ENCODE peak calls at places on chromosome 6, in nine cellular contexts. One of them, this sample, is unnamed.

GRCh38 chr6:69610073-69610472 is 186.7 kb downstream of the LMBRD1 start:
- DNase-seq in adrenal gland: no peak
- DNase-seq in stomach: no peak
- DNase-seq in activated CD8-positive, alpha-beta memory T cell treated with anti-CD3 and anti-CD28 coated beads, Interleukin-2, amount 10 ng/mL, durations not matched to agents 7 days and 5 days: no peak
- DNase-seq in mucosa of gallbladder: no peak
- DNase-seq in aorta: no peak
- DNase-seq in NCI-H2029 treated with DMSO at 0.1 percent for 48 hours: no peak
- DNase-seq in A172: no peak
- DNase-seq in neural crest cell: no peak
- DNase-seq in this sample: no peak

GRCh38 chr6:31053873-31054272 is 43.6 kb downstream of the MUC22 start:
- DNase-seq in adrenal gland: no peak
- DNase-seq in stomach: no peak
- DNase-seq in activated CD8-positive, alpha-beta memory T cell treated with anti-CD3 and anti-CD28 coated beads, Interleukin-2, amount 10 ng/mL, durations not matched to agents 7 days and 5 days: no peak
- DNase-seq in mucosa of gallbladder: no peak
- DNase-seq in aorta: no peak
- DNase-seq in NCI-H2029 treated with DMSO at 0.1 percent for 48 hours: no peak
- DNase-seq in A172: no peak
- DNase-seq in neural crest cell: no peak
- DNase-seq in this sample: no peak

GRCh38 chr6:26536571-26537159 is 1.5 kb upstream of the HMGN4 start:
- DNase-seq in adrenal gland: no peak
- DNase-seq in stomach: no peak
- DNase-seq in activated CD8-positive, alpha-beta memory T cell treated with anti-CD3 and anti-CD28 coated beads, Interleukin-2, amount 10 ng/mL, durations not matched to agents 7 days and 5 days: peak
- DNase-seq in mucosa of gallbladder: peak
- DNase-seq in aorta: no peak
- DNase-seq in NCI-H2029 treated with DMSO at 0.1 percent for 48 hours: no peak
- DNase-seq in A172: peak
- DNase-seq in neural crest cell: no peak
- DNase-seq in this sample: peak

GRCh38 chr6:17700421-17701416 is 6.0 kb downstream of the NUP153 start:
- DNase-seq in adrenal gland: no peak
- DNase-seq in stomach: no peak
- DNase-seq in activated CD8-positive, alpha-beta memory T cell treated with anti-CD3 and anti-CD28 coated beads, Interleukin-2, amount 10 ng/mL, durations not matched to agents 7 days and 5 days: no peak
- DNase-seq in mucosa of gallbladder: no peak
- DNase-seq in aorta: peak
- DNase-seq in NCI-H2029 treated with DMSO at 0.1 percent for 48 hours: no peak
- DNase-seq in A172: no peak
- DNase-seq in neural crest cell: no peak
- DNase-seq in this sample: no peak

GRCh38 chr6:111486921-111487320 is 3.9 kb upstream of the REV3L start:
- DNase-seq in adrenal gland: no peak
- DNase-seq in stomach: no peak
- DNase-seq in activated CD8-positive, alpha-beta memory T cell treated with anti-CD3 and anti-CD28 coated beads, Interleukin-2, amount 10 ng/mL, durations not matched to agents 7 days and 5 days: peak
- DNase-seq in mucosa of gallbladder: no peak
- DNase-seq in aorta: no peak
- DNase-seq in NCI-H2029 treated with DMSO at 0.1 percent for 48 hours: peak
- DNase-seq in A172: no peak
- DNase-seq in neural crest cell: no peak
- DNase-seq in this sample: peak

GRCh38 chr6:2877057-2877882 is 25.8 kb downstream of the SERPINB9 start:
- DNase-seq in adrenal gland: no peak
- DNase-seq in stomach: no peak
- DNase-seq in activated CD8-positive, alpha-beta memory T cell treated with anti-CD3 and anti-CD28 coated beads, Interleukin-2, amount 10 ng/mL, durations not matched to agents 7 days and 5 days: no peak
- DNase-seq in mucosa of gallbladder: no peak
- DNase-seq in aorta: no peak
- DNase-seq in NCI-H2029 treated with DMSO at 0.1 percent for 48 hours: no peak
- DNase-seq in A172: peak
- DNase-seq in neural crest cell: no peak
- DNase-seq in this sample: no peak

GRCh38 chr6:33886673-33887144 is 82.9 kb upstream of the MLN start:
- DNase-seq in adrenal gland: no peak
- DNase-seq in stomach: no peak
- DNase-seq in activated CD8-positive, alpha-beta memory T cell treated with anti-CD3 and anti-CD28 coated beads, Interleukin-2, amount 10 ng/mL, durations not matched to agents 7 days and 5 days: peak
- DNase-seq in mucosa of gallbladder: peak
- DNase-seq in aorta: no peak
- DNase-seq in NCI-H2029 treated with DMSO at 0.1 percent for 48 hours: no peak
- DNase-seq in A172: peak
- DNase-seq in neural crest cell: no peak
- DNase-seq in this sample: peak

GRCh38 chr6:158654498-158654897 is 4.6 kb downstream of the SYTL3 start:
- DNase-seq in adrenal gland: peak
- DNase-seq in stomach: peak
- DNase-seq in activated CD8-positive, alpha-beta memory T cell treated with anti-CD3 and anti-CD28 coated beads, Interleukin-2, amount 10 ng/mL, durations not matched to agents 7 days and 5 days: peak
- DNase-seq in mucosa of gallbladder: peak
- DNase-seq in aorta: no peak
- DNase-seq in NCI-H2029 treated with DMSO at 0.1 percent for 48 hours: peak
- DNase-seq in A172: peak
- DNase-seq in neural crest cell: no peak
- DNase-seq in this sample: no peak

GRCh38 chr6:149636116-149636515 is 12.4 kb downstream of the KATNA1 start:
- DNase-seq in adrenal gland: no peak
- DNase-seq in stomach: no peak
- DNase-seq in activated CD8-positive, alpha-beta memory T cell treated with anti-CD3 and anti-CD28 coated beads, Interleukin-2, amount 10 ng/mL, durations not matched to agents 7 days and 5 days: no peak
- DNase-seq in mucosa of gallbladder: no peak
- DNase-seq in aorta: no peak
- DNase-seq in NCI-H2029 treated with DMSO at 0.1 percent for 48 hours: no peak
- DNase-seq in A172: peak
- DNase-seq in neural crest cell: no peak
- DNase-seq in this sample: no peak

GRCh38 chr6:11094411-11094851 is 797 bp downstream of the SMIM13 start:
- DNase-seq in adrenal gland: peak
- DNase-seq in stomach: peak
- DNase-seq in activated CD8-positive, alpha-beta memory T cell treated with anti-CD3 and anti-CD28 coated beads, Interleukin-2, amount 10 ng/mL, durations not matched to agents 7 days and 5 days: peak
- DNase-seq in mucosa of gallbladder: peak
- DNase-seq in aorta: peak
- DNase-seq in NCI-H2029 treated with DMSO at 0.1 percent for 48 hours: peak
- DNase-seq in A172: peak
- DNase-seq in neural crest cell: peak
- DNase-seq in this sample: peak

GRCh38 chr6:134848076-134848475 is 101.8 kb downstream of the ALDH8A1 start:
- DNase-seq in adrenal gland: no peak
- DNase-seq in stomach: no peak
- DNase-seq in activated CD8-positive, alpha-beta memory T cell treated with anti-CD3 and anti-CD28 coated beads, Interleukin-2, amount 10 ng/mL, durations not matched to agents 7 days and 5 days: no peak
- DNase-seq in mucosa of gallbladder: no peak
- DNase-seq in aorta: no peak
- DNase-seq in NCI-H2029 treated with DMSO at 0.1 percent for 48 hours: no peak
- DNase-seq in A172: no peak
- DNase-seq in neural crest cell: no peak
- DNase-seq in this sample: no peak

GRCh38 chr6:108163267-108163643 is 2.6 kb upstream of the NR2E1 start:
- DNase-seq in adrenal gland: no peak
- DNase-seq in stomach: no peak
- DNase-seq in activated CD8-positive, alpha-beta memory T cell treated with anti-CD3 and anti-CD28 coated beads, Interleukin-2, amount 10 ng/mL, durations not matched to agents 7 days and 5 days: no peak
- DNase-seq in mucosa of gallbladder: no peak
- DNase-seq in aorta: no peak
- DNase-seq in NCI-H2029 treated with DMSO at 0.1 percent for 48 hours: no peak
- DNase-seq in A172: no peak
- DNase-seq in neural crest cell: no peak
- DNase-seq in this sample: no peak

GRCh38 chr6:57013501-57013900 is 33.0 kb upstream of the KIAA1586 start:
- DNase-seq in adrenal gland: no peak
- DNase-seq in stomach: no peak
- DNase-seq in activated CD8-positive, alpha-beta memory T cell treated with anti-CD3 and anti-CD28 coated beads, Interleukin-2, amount 10 ng/mL, durations not matched to agents 7 days and 5 days: no peak
- DNase-seq in mucosa of gallbladder: no peak
- DNase-seq in aorta: no peak
- DNase-seq in NCI-H2029 treated with DMSO at 0.1 percent for 48 hours: no peak
- DNase-seq in A172: peak
- DNase-seq in neural crest cell: no peak
- DNase-seq in this sample: no peak

GRCh38 chr6:45650527-45651135 is 272.9 kb upstream of the SUPT3H start:
- DNase-seq in adrenal gland: no peak
- DNase-seq in stomach: no peak
- DNase-seq in activated CD8-positive, alpha-beta memory T cell treated with anti-CD3 and anti-CD28 coated beads, Interleukin-2, amount 10 ng/mL, durations not matched to agents 7 days and 5 days: no peak
- DNase-seq in mucosa of gallbladder: no peak
- DNase-seq in aorta: no peak
- DNase-seq in NCI-H2029 treated with DMSO at 0.1 percent for 48 hours: no peak
- DNase-seq in A172: peak
- DNase-seq in neural crest cell: no peak
- DNase-seq in this sample: no peak

GRCh38 chr6:170011233-170012142 is 260.1 kb downstream of the ERMARD start:
- DNase-seq in adrenal gland: no peak
- DNase-seq in stomach: no peak
- DNase-seq in activated CD8-positive, alpha-beta memory T cell treated with anti-CD3 and anti-CD28 coated beads, Interleukin-2, amount 10 ng/mL, durations not matched to agents 7 days and 5 days: peak
- DNase-seq in mucosa of gallbladder: no peak
- DNase-seq in aorta: peak
- DNase-seq in NCI-H2029 treated with DMSO at 0.1 percent for 48 hours: no peak
- DNase-seq in A172: no peak
- DNase-seq in neural crest cell: no peak
- DNase-seq in this sample: no peak

GRCh38 chr6:11207199-11207968 is 25.1 kb downstream of the NEDD9 start:
- DNase-seq in adrenal gland: peak
- DNase-seq in stomach: peak
- DNase-seq in activated CD8-positive, alpha-beta memory T cell treated with anti-CD3 and anti-CD28 coated beads, Interleukin-2, amount 10 ng/mL, durations not matched to agents 7 days and 5 days: no peak
- DNase-seq in mucosa of gallbladder: peak
- DNase-seq in aorta: no peak
- DNase-seq in NCI-H2029 treated with DMSO at 0.1 percent for 48 hours: no peak
- DNase-seq in A172: peak
- DNase-seq in neural crest cell: no peak
- DNase-seq in this sample: no peak

GRCh38 chr6:167781066-167781767 is 45.5 kb upstream of the AFDN start:
- DNase-seq in adrenal gland: no peak
- DNase-seq in stomach: no peak
- DNase-seq in activated CD8-positive, alpha-beta memory T cell treated with anti-CD3 and anti-CD28 coated beads, Interleukin-2, amount 10 ng/mL, durations not matched to agents 7 days and 5 days: no peak
- DNase-seq in mucosa of gallbladder: no peak
- DNase-seq in aorta: no peak
- DNase-seq in NCI-H2029 treated with DMSO at 0.1 percent for 48 hours: no peak
- DNase-seq in A172: no peak
- DNase-seq in neural crest cell: no peak
- DNase-seq in this sample: no peak

GRCh38 chr6:37741757-37742400 is 44.2 kb upstream of the MDGA1 start:
- DNase-seq in adrenal gland: no peak
- DNase-seq in stomach: peak
- DNase-seq in activated CD8-positive, alpha-beta memory T cell treated with anti-CD3 and anti-CD28 coated beads, Interleukin-2, amount 10 ng/mL, durations not matched to agents 7 days and 5 days: no peak
- DNase-seq in mucosa of gallbladder: peak
- DNase-seq in aorta: no peak
- DNase-seq in NCI-H2029 treated with DMSO at 0.1 percent for 48 hours: no peak
- DNase-seq in A172: no peak
- DNase-seq in neural crest cell: peak
- DNase-seq in this sample: no peak

GRCh38 chr6:153790048-153790447 is 249.0 kb upstream of the OPRM1 start:
- DNase-seq in adrenal gland: no peak
- DNase-seq in stomach: no peak
- DNase-seq in activated CD8-positive, alpha-beta memory T cell treated with anti-CD3 and anti-CD28 coated beads, Interleukin-2, amount 10 ng/mL, durations not matched to agents 7 days and 5 days: no peak
- DNase-seq in mucosa of gallbladder: peak
- DNase-seq in aorta: no peak
- DNase-seq in NCI-H2029 treated with DMSO at 0.1 percent for 48 hours: no peak
- DNase-seq in A172: peak
- DNase-seq in neural crest cell: no peak
- DNase-seq in this sample: no peak

GRCh38 chr6:164344801-164345291 is 930.3 kb downstream of the QKI start:
- DNase-seq in adrenal gland: no peak
- DNase-seq in stomach: no peak
- DNase-seq in activated CD8-positive, alpha-beta memory T cell treated with anti-CD3 and anti-CD28 coated beads, Interleukin-2, amount 10 ng/mL, durations not matched to agents 7 days and 5 days: no peak
- DNase-seq in mucosa of gallbladder: no peak
- DNase-seq in aorta: no peak
- DNase-seq in NCI-H2029 treated with DMSO at 0.1 percent for 48 hours: no peak
- DNase-seq in A172: no peak
- DNase-seq in neural crest cell: no peak
- DNase-seq in this sample: no peak

GRCh38 chr6:148530394-148530923 is 187.8 kb downstream of the SASH1 start:
- DNase-seq in adrenal gland: no peak
- DNase-seq in stomach: no peak
- DNase-seq in activated CD8-positive, alpha-beta memory T cell treated with anti-CD3 and anti-CD28 coated beads, Interleukin-2, amount 10 ng/mL, durations not matched to agents 7 days and 5 days: no peak
- DNase-seq in mucosa of gallbladder: no peak
- DNase-seq in aorta: no peak
- DNase-seq in NCI-H2029 treated with DMSO at 0.1 percent for 48 hours: no peak
- DNase-seq in A172: peak
- DNase-seq in neural crest cell: no peak
- DNase-seq in this sample: no peak

GRCh38 chr6:27502508-27503435 is 29.9 kb upstream of the ZNF184 start:
- DNase-seq in adrenal gland: peak
- DNase-seq in stomach: peak
- DNase-seq in activated CD8-positive, alpha-beta memory T cell treated with anti-CD3 and anti-CD28 coated beads, Interleukin-2, amount 10 ng/mL, durations not matched to agents 7 days and 5 days: peak
- DNase-seq in mucosa of gallbladder: peak
- DNase-seq in aorta: no peak
- DNase-seq in NCI-H2029 treated with DMSO at 0.1 percent for 48 hours: peak
- DNase-seq in A172: peak
- DNase-seq in neural crest cell: peak
- DNase-seq in this sample: peak

GRCh38 chr6:142946924-142947701 is 2.1 kb upstream of the HIVEP2 start:
- DNase-seq in adrenal gland: peak
- DNase-seq in stomach: peak
- DNase-seq in activated CD8-positive, alpha-beta memory T cell treated with anti-CD3 and anti-CD28 coated beads, Interleukin-2, amount 10 ng/mL, durations not matched to agents 7 days and 5 days: peak
- DNase-seq in mucosa of gallbladder: peak
- DNase-seq in aorta: peak
- DNase-seq in NCI-H2029 treated with DMSO at 0.1 percent for 48 hours: no peak
- DNase-seq in A172: peak
- DNase-seq in neural crest cell: peak
- DNase-seq in this sample: peak

GRCh38 chr6:111258615-111259088 is 171.3 kb downstream of the SLC16A10 start:
- DNase-seq in adrenal gland: no peak
- DNase-seq in stomach: no peak
- DNase-seq in activated CD8-positive, alpha-beta memory T cell treated with anti-CD3 and anti-CD28 coated beads, Interleukin-2, amount 10 ng/mL, durations not matched to agents 7 days and 5 days: no peak
- DNase-seq in mucosa of gallbladder: no peak
- DNase-seq in aorta: no peak
- DNase-seq in NCI-H2029 treated with DMSO at 0.1 percent for 48 hours: no peak
- DNase-seq in A172: no peak
- DNase-seq in neural crest cell: no peak
- DNase-seq in this sample: no peak

GRCh38 chr6:113187671-113188070 is 669.5 kb upstream of the MARCKS start:
- DNase-seq in adrenal gland: no peak
- DNase-seq in stomach: no peak
- DNase-seq in activated CD8-positive, alpha-beta memory T cell treated with anti-CD3 and anti-CD28 coated beads, Interleukin-2, amount 10 ng/mL, durations not matched to agents 7 days and 5 days: no peak
- DNase-seq in mucosa of gallbladder: no peak
- DNase-seq in aorta: no peak
- DNase-seq in NCI-H2029 treated with DMSO at 0.1 percent for 48 hours: no peak
- DNase-seq in A172: no peak
- DNase-seq in neural crest cell: no peak
- DNase-seq in this sample: no peak

GRCh38 chr6:32655311-32655710 is 11.1 kb downstream of the HLA-DQB1 start:
- DNase-seq in adrenal gland: no peak
- DNase-seq in stomach: no peak
- DNase-seq in activated CD8-positive, alpha-beta memory T cell treated with anti-CD3 and anti-CD28 coated beads, Interleukin-2, amount 10 ng/mL, durations not matched to agents 7 days and 5 days: no peak
- DNase-seq in mucosa of gallbladder: no peak
- DNase-seq in aorta: no peak
- DNase-seq in NCI-H2029 treated with DMSO at 0.1 percent for 48 hours: no peak
- DNase-seq in A172: no peak
- DNase-seq in neural crest cell: no peak
- DNase-seq in this sample: no peak

GRCh38 chr6:99348823-99349619 is 453 bp downstream of the FAXC start:
- DNase-seq in adrenal gland: no peak
- DNase-seq in stomach: no peak
- DNase-seq in activated CD8-positive, alpha-beta memory T cell treated with anti-CD3 and anti-CD28 coated beads, Interleukin-2, amount 10 ng/mL, durations not matched to agents 7 days and 5 days: no peak
- DNase-seq in mucosa of gallbladder: no peak
- DNase-seq in aorta: peak
- DNase-seq in NCI-H2029 treated with DMSO at 0.1 percent for 48 hours: no peak
- DNase-seq in A172: no peak
- DNase-seq in neural crest cell: peak
- DNase-seq in this sample: no peak

GRCh38 chr6:56849876-56850275 is 105.0 kb upstream of the BEND6 start:
- DNase-seq in adrenal gland: peak
- DNase-seq in stomach: no peak
- DNase-seq in activated CD8-positive, alpha-beta memory T cell treated with anti-CD3 and anti-CD28 coated beads, Interleukin-2, amount 10 ng/mL, durations not matched to agents 7 days and 5 days: no peak
- DNase-seq in mucosa of gallbladder: no peak
- DNase-seq in aorta: peak
- DNase-seq in NCI-H2029 treated with DMSO at 0.1 percent for 48 hours: no peak
- DNase-seq in A172: peak
- DNase-seq in neural crest cell: no peak
- DNase-seq in this sample: no peak

GRCh38 chr6:42963855-42964605 is 3.5 kb downstream of the GNMT start:
- DNase-seq in adrenal gland: no peak
- DNase-seq in stomach: no peak
- DNase-seq in activated CD8-positive, alpha-beta memory T cell treated with anti-CD3 and anti-CD28 coated beads, Interleukin-2, amount 10 ng/mL, durations not matched to agents 7 days and 5 days: peak
- DNase-seq in mucosa of gallbladder: no peak
- DNase-seq in aorta: no peak
- DNase-seq in NCI-H2029 treated with DMSO at 0.1 percent for 48 hours: no peak
- DNase-seq in A172: peak
- DNase-seq in neural crest cell: peak
- DNase-seq in this sample: peak

GRCh38 chr6:118644007-118644406 is 7.4 kb downstream of the CEP85L start:
- DNase-seq in adrenal gland: no peak
- DNase-seq in stomach: no peak
- DNase-seq in activated CD8-positive, alpha-beta memory T cell treated with anti-CD3 and anti-CD28 coated beads, Interleukin-2, amount 10 ng/mL, durations not matched to agents 7 days and 5 days: no peak
- DNase-seq in mucosa of gallbladder: no peak
- DNase-seq in aorta: no peak
- DNase-seq in NCI-H2029 treated with DMSO at 0.1 percent for 48 hours: no peak
- DNase-seq in A172: no peak
- DNase-seq in neural crest cell: no peak
- DNase-seq in this sample: no peak

GRCh38 chr6:131216277-131216676 is 81.0 kb downstream of the AKAP7 start:
- DNase-seq in adrenal gland: no peak
- DNase-seq in stomach: no peak
- DNase-seq in activated CD8-positive, alpha-beta memory T cell treated with anti-CD3 and anti-CD28 coated beads, Interleukin-2, amount 10 ng/mL, durations not matched to agents 7 days and 5 days: no peak
- DNase-seq in mucosa of gallbladder: no peak
- DNase-seq in aorta: no peak
- DNase-seq in NCI-H2029 treated with DMSO at 0.1 percent for 48 hours: no peak
- DNase-seq in A172: no peak
- DNase-seq in neural crest cell: no peak
- DNase-seq in this sample: no peak

This sample was measured in activated CD4-positive, alpha-beta memory T cell treated with anti-CD3 and anti-CD28 coated beads, Interleukin-2, amount 10 ng/mL, durations not matched to agents 7 days and 5 days.